ENCODE peak calls at places on chromosomes 7 and 10, in ten cellular contexts. K, H, I, T, C, O, B, N, Q and X are unnamed samples. For H3K4me1, the result is how much of the 10 kb centered on the place peaks cover.

GRCh38 chr10:29895436-29895835 is 163.9 kb downstream of the JCAD start:
- DNase-seq in C (no peak), K (peak), N (peak), T (no peak), Q (no peak), I (peak), O (peak), B (peak), H (no peak), X (peak)

GRCh38 chr7:157972914-157973313 is 614.7 kb downstream of the PTPRN2 start:
- DNase-seq in T (no peak), C (no peak), Q (no peak), B (no peak), K (no peak), N (no peak), I (no peak), H (no peak), O (no peak), X (no peak)

GRCh38 chr10:6053816-6054581 is 8.2 kb downstream of the IL2RA start:
- DNase-seq in I (no peak), T (no peak), Q (no peak), N (no peak), H (peak), C (no peak), K (no peak), B (peak), O (no peak), X (no peak)

GRCh38 chr10:50512743-50513416 is 110.9 kb downstream of the SGMS1 start:
- DNase-seq in Q (no peak), T (no peak), C (no peak), O (no peak), N (no peak), I (no peak), H (no peak), B (no peak), K (no peak), X (no peak)

GRCh38 chr7:77862691-77863090 is 64.1 kb downstream of the PHTF2 start:
- DNase-seq in T (no peak), C (no peak), K (no peak), O (no peak), I (no peak), N (peak), Q (no peak), B (no peak), H (no peak), X (no peak)

GRCh38 chr7:44636041-44636580 is 29.7 kb downstream of the OGDH start:
- DNase-seq in N (no peak), B (peak), Q (no peak), I (no peak), K (no peak), T (no peak), H (no peak), O (no peak), C (no peak), X (no peak)

GRCh38 chr10:70494966-70495365 is 16.4 kb downstream of the PALD1 start:
- DNase-seq in H (no peak), B (no peak), T (no peak), C (no peak), I (no peak), K (no peak), Q (no peak), N (no peak), O (no peak), X (no peak)

GRCh38 chr7:2525931-2526630 is 6.5 kb downstream of the LFNG start:
- DNase-seq in C (no peak), N (no peak), H (no peak), K (no peak), Q (no peak), B (no peak), T (no peak), O (no peak), I (no peak), X (no peak)

GRCh38 chr10:50550291-50550839 is 73.4 kb downstream of the SGMS1 start:
- DNase-seq in O (peak), H (no peak), C (no peak), T (no peak), K (peak), B (peak), Q (no peak), I (no peak), N (no peak), X (no peak)

GRCh38 chr10:77392851-77393250 is 244.8 kb downstream of the KCNMA1 start:
- DNase-seq in C (peak), K (peak), I (no peak), O (peak), H (no peak), B (no peak), T (peak), N (peak), Q (peak), X (peak)

GRCh38 chr10:121317374-121317773 is 280.9 kb downstream of the FGFR2 start:
- DNase-seq in K (no peak), T (no peak), N (no peak), I (no peak), Q (no peak), H (no peak), O (no peak), C (no peak), B (no peak), X (no peak)

GRCh38 chr10:44713307-44713706 is 197.8 kb upstream of the TMEM72 start:
- DNase-seq in K (no peak), O (no peak), N (no peak), H (no peak), C (no peak), B (no peak), Q (no peak), T (no peak), I (no peak), X (no peak)

GRCh38 chr10:17644485-17644964 is 574 bp downstream of the STAM start:
- DNase-seq in O (peak), N (peak), K (peak), C (no peak), I (no peak), H (no peak), Q (no peak), B (peak), T (no peak), X (no peak)

GRCh38 chr10:18140149-18140956 is at the start of gene CACNB2:
- DNase-seq in O (peak), T (peak), H (peak), Q (no peak), K (peak), C (no peak), N (peak), I (peak), B (peak), X (peak)

GRCh38 chr7:99437946-99438572 is 539 bp downstream of the PTCD1 start:
- DNase-seq in C (no peak), O (no peak), I (no peak), H (no peak), B (peak), K (no peak), T (no peak), Q (no peak), N (no peak), X (no peak)

DNA sequence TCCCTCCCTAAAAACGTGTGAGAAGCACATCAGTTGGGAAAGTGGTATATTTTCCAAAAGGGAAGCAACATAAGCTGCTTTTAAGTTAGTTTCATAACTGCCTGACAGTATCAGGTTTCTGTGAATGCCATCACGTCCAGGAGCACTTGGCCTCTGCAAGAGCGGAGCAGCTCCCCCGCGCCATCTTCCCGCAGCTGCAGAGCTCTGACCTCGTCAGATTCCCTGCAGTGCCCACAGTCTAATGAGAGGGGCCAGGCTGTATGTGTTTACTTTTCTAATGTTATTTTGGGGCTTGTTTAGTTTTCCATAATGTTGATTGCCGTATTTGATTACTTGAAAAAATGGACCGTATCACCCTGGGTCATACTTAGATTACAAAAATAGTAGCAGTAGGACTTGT is 74.2 kb downstream of the MGMT start:
- DNase-seq in O (peak), Q (no peak), K (no peak), B (no peak), H (no peak), I (no peak), T (no peak), N (peak), C (no peak), X (no peak)
- H3K4me1 ChIP-seq in O (under half), Q (under half), K (under half), B (under half), H (under half), I (under half), T (under half), N (under half), C (under half), X (under half)

DNA sequence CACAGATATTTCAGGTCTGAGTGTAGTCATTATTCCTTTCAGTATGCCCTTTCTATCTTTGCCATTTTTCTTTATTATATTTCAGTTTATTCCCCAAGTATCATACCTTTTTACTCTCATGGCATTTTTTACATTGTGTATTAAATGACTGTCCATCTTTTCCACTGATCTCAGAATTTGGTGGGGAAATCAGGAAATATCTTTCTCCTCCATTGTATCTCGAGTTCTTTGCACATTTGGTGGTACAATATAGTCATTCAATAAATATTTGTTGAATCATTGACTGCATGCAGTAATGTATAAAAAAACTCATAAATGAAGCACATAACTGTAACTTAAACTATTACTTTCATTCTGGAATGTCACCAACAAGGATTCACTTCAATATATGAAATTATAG is 354.7 kb downstream of the HGF start:
- DNase-seq in K (peak), Q (no peak), T (peak), N (no peak), I (no peak), C (no peak), O (peak), B (no peak), H (no peak), X (no peak)
- H3K4me2 ChIP-seq in K (no peak), Q (no peak), T (peak), N (no peak), I (no peak), C (no peak), O (no peak), B (no peak), H (no peak), X (no peak)

GRCh38 chr10:34538291-34538829 is 276.7 kb downstream of the PARD3 start:
- DNase-seq in B (no peak), T (no peak), H (no peak), K (no peak), Q (peak), O (no peak), I (no peak), C (no peak), N (no peak), X (peak)
- H3K4me1 ChIP-seq in B (under half), T (under half), H (under half), K (under half), Q (half or more), O (under half), I (under half), C (under half), N (under half), X (under half)

GRCh38 chr10:75358121-75358520 is 43.4 kb downstream of the ZNF503 start:
- DNase-seq in I (no peak), C (no peak), K (no peak), O (no peak), T (no peak), Q (no peak), N (no peak), B (peak), H (no peak), X (no peak)
- H3K4me2 ChIP-seq in I (no peak), C (peak), K (no peak), O (no peak), T (peak), Q (peak), N (no peak), B (peak), H (no peak), X (no peak)